ENCODE peak calls at places on chromosomes 1 and 21, in nine cellular contexts. B is ascending aorta; P is activated CD4-positive, alpha-beta T cell treated with anti-CD3 and anti-CD28 coated beads, Interleukin-2, amount 50 U/mL, for 4 hours; S is kidney epithelial cell; Z is cerebellum; H is left ventricle myocardium inferior; M is HT-29; X is T-helper 17 cell; W is activated T-cell treated with anti-CD3 and anti-CD28 coated beads, Interleukin-2, amount 50 U/mL, for 72 hours. R is an unnamed sample.
A peak's percentile ranks its signal among the peaks of the same experiment; 100 is the strongest.

GRCh38 chr1:184359909-184360308 is 26.9 kb upstream of the C1orf21 start:
- DNase-seq in W (no peak), B (no peak), P (no peak), X (no peak), S (no peak), M (no peak), Z (no peak), H (no peak), R (no peak)

GRCh38 chr1:222777463-222777862 is 37.4 kb upstream of the DISP1 start:
- DNase-seq in M (no peak), H (no peak), B (no peak), P (no peak), S (no peak), W (no peak), Z (no peak), X (no peak), R (no peak)

GRCh38 chr1:8641317-8641997 is 176.0 kb downstream of the RERE start:
- DNase-seq in Z (no peak), W (no peak), H (no peak), P (no peak), M (no peak), B (no peak), X (no peak), S (no peak), R (no peak)

GRCh38 chr1:194047921-194048320 is 861.5 kb upstream of the B3GALT2 start:
- DNase-seq in W (no peak), X (no peak), H (no peak), M (no peak), Z (no peak), B (no peak), P (no peak), S (no peak), R (no peak)

GRCh38 chr1:43239484-43239883 is 30.3 kb upstream of the TMEM125 start:
- DNase-seq in Z (no peak), X (no peak), B (no peak), P (no peak), S (no peak), M (no peak), H (no peak), W (no peak), R (no peak)

GRCh38 chr1:231442735-231443134 is 20.6 kb upstream of the EGLN1 start:
- DNase-seq in H (no peak), X (no peak), S (no peak), Z (no peak), B (no peak), W (no peak), M (no peak), P (no peak), R (no peak)

GRCh38 chr1:212593696-212594335 is 14.7 kb upstream of the ATF3 start:
- DNase-seq in M (no peak), W (no peak), B (no peak), H (no peak), X (no peak), P (no peak), S (no peak), Z (no peak), R (no peak)

GRCh38 chr1:177830531-177830930 is 139.3 kb downstream of the SEC16B start:
- DNase-seq in P (no peak), M (no peak), H (no peak), S (no peak), Z (no peak), W (no peak), B (no peak), X (no peak), R (no peak)

GRCh38 chr1:201309420-201309819 is 26.1 kb downstream of the PKP1 start:
- DNase-seq in M (peak; percentile 69), B (no peak), Z (no peak), S (peak; percentile 29), H (peak; percentile 67), W (peak; percentile 6), X (no peak), P (no peak), R (no peak)

GRCh38 chr1:199226163-199226562 is 587.3 kb downstream of the PTPRC start:
- DNase-seq in M (no peak), B (no peak), Z (no peak), S (peak; percentile 21), W (peak; percentile 46), H (no peak), X (no peak), P (no peak), R (no peak)

GRCh38 chr1:76862447-76862846 is 4.8 kb upstream of the ST6GALNAC5 start:
- DNase-seq in W (no peak), P (no peak), M (no peak), H (no peak), Z (no peak), B (no peak), X (no peak), S (peak; percentile 62), R (no peak)

GRCh38 chr1:97778718-97779117 is 142.1 kb downstream of the DPYD start:
- DNase-seq in P (no peak), S (no peak), H (no peak), X (no peak), M (no peak), Z (no peak), B (no peak), W (no peak), R (no peak)

GRCh38 chr1:6519935-6520621 is 28.6 kb upstream of the PLEKHG5 start:
- DNase-seq in X (no peak), Z (no peak), M (no peak), H (no peak), S (peak; percentile 63), B (no peak), W (no peak), P (no peak), R (no peak)

GRCh38 chr1:115723756-115724155 is 44.8 kb downstream of the CASQ2 start:
- DNase-seq in B (no peak), P (no peak), Z (no peak), M (no peak), W (no peak), H (no peak), X (no peak), S (no peak), R (no peak)

GRCh38 chr1:246691622-246692495 is 32.4 kb upstream of the SCCPDH start:
- DNase-seq in H (no peak), B (no peak), M (no peak), P (no peak), Z (no peak), W (no peak), X (no peak), S (no peak), R (no peak)

GRCh38 chr1:154198756-154199562 is 7.1 kb upstream of the TPM3 start:
- DNase-seq in P (peak; percentile 21), M (peak; percentile 80), X (no peak), H (no peak), S (no peak), W (peak; percentile 46), Z (peak; percentile 42), B (no peak), R (no peak)

GRCh38 chr1:40583980-40584379 is 52.5 kb downstream of the ZNF684 start:
- DNase-seq in P (no peak), S (no peak), Z (no peak), M (no peak), B (no peak), X (no peak), W (no peak), H (no peak), R (no peak)

GRCh38 chr21:18812308-18812707 is 408.7 kb upstream of the TMPRSS15 start:
- DNase-seq in P (no peak), W (no peak), B (no peak), S (no peak), M (no peak), X (no peak), H (no peak), Z (no peak), R (no peak)

GRCh38 chr1:225735252-225736149 is 42.1 kb upstream of the SRP9 start:
- DNase-seq in X (no peak), P (no peak), B (peak; percentile 77), W (no peak), S (peak; percentile 99), H (peak; percentile 68), M (no peak), Z (no peak), R (peak; percentile 72)

GRCh38 chr1:63731117-63732043 is 42.4 kb upstream of the ROR1 start:
- DNase-seq in S (peak; percentile 97), X (no peak), P (no peak), B (no peak), M (peak; percentile 46), H (no peak), Z (no peak), W (no peak), R (peak; percentile 40)

GRCh38 chr1:12380316-12381249 is 150.8 kb downstream of the VPS13D start:
- DNase-seq in B (no peak), W (no peak), Z (no peak), P (no peak), X (no peak), M (peak; percentile 44), S (no peak), H (no peak), R (no peak)

GRCh38 chr1:172286629-172287076 is 133.8 kb upstream of the C1orf105 start:
- DNase-seq in Z (peak; percentile 6), B (no peak), M (no peak), S (peak; percentile 68), W (no peak), X (no peak), H (no peak), P (no peak), R (peak; percentile 88)

GRCh38 chr1:24481098-24481497 is 21.5 kb upstream of the RCAN3 start:
- DNase-seq in Z (no peak), B (no peak), H (no peak), M (no peak), P (peak; percentile 56), S (no peak), W (peak; percentile 61), X (peak; percentile 36), R (no peak)

GRCh38 chr1:62439652-62440371 is 3.0 kb downstream of the USP1 start:
- DNase-seq in W (peak; percentile 14), P (no peak), X (no peak), S (peak; percentile 48), M (no peak), H (no peak), B (no peak), Z (no peak), R (no peak)

GRCh38 chr1:154182342-154183044 is 9.4 kb downstream of the TPM3 start:
- DNase-seq in S (no peak), B (peak; percentile 33), H (peak; percentile 65), Z (peak; percentile 50), P (peak; percentile 51), M (peak; percentile 85), W (peak; percentile 82), X (peak; percentile 64), R (peak; percentile 30)

GRCh38 chr1:168823988-168824387 is 95.0 kb upstream of the DPT start:
- DNase-seq in B (no peak), W (no peak), M (no peak), Z (no peak), H (no peak), S (no peak), P (no peak), X (no peak), R (no peak)

GRCh38 chr1:156346636-156347035 is 8.3 kb downstream of the TSACC start:
- DNase-seq in W (no peak), S (no peak), H (no peak), X (no peak), Z (no peak), M (no peak), P (no peak), B (no peak), R (no peak)

GRCh38 chr21:18499761-18500376 is 96.3 kb upstream of the TMPRSS15 start:
- DNase-seq in S (no peak), Z (no peak), B (no peak), H (peak; percentile 12), W (peak; percentile 23), P (no peak), M (peak; percentile 53), X (no peak), R (peak; percentile 8)

GRCh38 chr1:109314805-109315204 is 8.0 kb upstream of the MYBPHL start:
- DNase-seq in B (no peak), S (no peak), M (no peak), H (no peak), Z (no peak), W (no peak), X (no peak), P (no peak), R (no peak)

GRCh38 chr1:117595993-117596720 is 9.7 kb upstream of the TENT5C start:
- DNase-seq in S (no peak), B (no peak), M (no peak), P (no peak), W (no peak), X (no peak), Z (no peak), H (no peak), R (no peak)

GRCh38 chr1:26161408-26162219 is 2.7 kb downstream of the FAM110D start:
- DNase-seq in S (no peak), M (peak; percentile 33), W (peak; percentile 59), P (no peak), Z (peak; percentile 62), H (peak; percentile 74), X (no peak), B (no peak), R (no peak)